ENCODE peak calls at places on chromosomes 1 and 21, in seven cellular contexts. One of them, this sample, is unnamed. For H3K4me1, the result is how much of the 10 kb centered on the place peaks cover.

GRCh38 chr1:55893155-55893554 is 678.0 kb upstream of the USP24 start:
- DNase-seq in stomach: no peak
- DNase-seq in SK-N-SH: no peak
- DNase-seq in ovary: no peak
- DNase-seq in H1: no peak
- DNase-seq in transverse colon: no peak
- DNase-seq in A549: peak
- DNase-seq in this sample: no peak

GRCh38 chr1:156886583-156887302 is 6.8 kb upstream of the PEAR1 start:
- DNase-seq in ovary: no peak
- DNase-seq in transverse colon: no peak
- DNase-seq in A549: no peak
- DNase-seq in stomach: no peak
- DNase-seq in SK-N-SH: peak
- DNase-seq in H1: no peak
- DNase-seq in this sample: no peak

GRCh38 chr1:6961905-6962304 is 176.7 kb downstream of the CAMTA1 start:
- DNase-seq in SK-N-SH: no peak
- DNase-seq in transverse colon: no peak
- DNase-seq in A549: no peak
- DNase-seq in H1: peak
- DNase-seq in ovary: peak
- DNase-seq in stomach: no peak
- DNase-seq in this sample: no peak

GRCh38 chr1:170678196-170678595 is 14.3 kb downstream of the PRRX1 start:
- DNase-seq in A549: no peak
- DNase-seq in transverse colon: no peak
- DNase-seq in H1: no peak
- DNase-seq in stomach: no peak
- DNase-seq in ovary: no peak
- DNase-seq in SK-N-SH: no peak
- DNase-seq in this sample: no peak

GRCh38 chr1:228120351-228121091 is 11.4 kb upstream of the MRPL55 start:
- DNase-seq in H1: no peak
- DNase-seq in SK-N-SH: no peak
- DNase-seq in ovary: no peak
- DNase-seq in transverse colon: no peak
- DNase-seq in stomach: no peak
- DNase-seq in A549: no peak
- DNase-seq in this sample: no peak

GRCh38 chr1:160058087-160058486 is 11.9 kb downstream of the KCNJ10 start:
- DNase-seq in transverse colon: no peak
- DNase-seq in ovary: no peak
- DNase-seq in stomach: no peak
- DNase-seq in A549: no peak
- DNase-seq in H1: no peak
- DNase-seq in SK-N-SH: no peak
- DNase-seq in this sample: no peak

GRCh38 chr1:156082111-156083091 is at the start of gene MEX3A:
- DNase-seq in SK-N-SH: peak
- DNase-seq in transverse colon: peak
- DNase-seq in stomach: peak
- DNase-seq in A549: peak
- DNase-seq in H1: peak
- DNase-seq in ovary: peak
- DNase-seq in this sample: peak

GRCh38 chr1:215507119-215507518 is 60.0 kb upstream of the KCTD3 start:
- DNase-seq in stomach: no peak
- DNase-seq in SK-N-SH: no peak
- DNase-seq in ovary: no peak
- DNase-seq in H1: no peak
- DNase-seq in transverse colon: no peak
- DNase-seq in A549: no peak
- DNase-seq in this sample: no peak

GRCh38 chr21:16193758-16194606 is 464.2 kb downstream of the USP25 start:
- DNase-seq in transverse colon: peak
- DNase-seq in ovary: peak
- DNase-seq in stomach: peak
- DNase-seq in A549: peak
- DNase-seq in H1: peak
- DNase-seq in SK-N-SH: no peak
- DNase-seq in this sample: peak

GRCh38 chr1:200353232-200353631 is 56.6 kb downstream of the ZNF281 start:
- DNase-seq in stomach: no peak
- DNase-seq in transverse colon: no peak
- DNase-seq in ovary: no peak
- DNase-seq in SK-N-SH: no peak
- DNase-seq in A549: no peak
- DNase-seq in H1: no peak
- DNase-seq in this sample: no peak

DNA sequence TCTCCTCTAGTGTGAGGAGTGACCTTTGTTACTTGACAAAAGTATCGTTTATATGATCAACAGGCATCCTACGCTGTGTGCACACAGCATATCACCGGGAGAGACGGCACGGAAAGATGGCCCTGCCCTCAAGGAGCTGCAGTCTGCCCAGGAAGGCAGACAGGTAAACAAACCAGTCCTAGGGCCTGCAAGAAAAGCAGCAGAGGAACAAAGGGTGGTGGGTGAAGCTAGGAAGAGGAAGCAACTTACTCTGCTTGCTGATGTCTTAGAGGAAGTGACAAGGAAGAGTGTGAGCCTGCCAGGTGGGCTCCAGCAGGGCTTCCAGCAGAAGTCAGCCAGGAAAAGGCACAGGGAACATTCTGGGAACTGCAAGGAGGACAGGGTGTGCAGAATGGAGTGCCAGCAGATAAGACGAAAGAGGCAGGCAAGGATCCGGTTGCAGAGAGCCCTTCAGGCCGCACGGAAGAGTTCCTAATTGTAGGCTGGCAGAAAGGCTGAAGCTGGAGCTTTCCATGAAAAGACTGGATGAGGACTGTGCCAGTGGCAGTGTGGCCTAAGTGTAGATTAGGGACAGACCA is 106.7 kb downstream of the SLC45A1 start:
- DNase-seq in H1: no peak
- DNase-seq in ovary: no peak
- DNase-seq in A549: no peak
- DNase-seq in SK-N-SH: no peak
- DNase-seq in transverse colon: peak
- DNase-seq in stomach: peak
- DNase-seq in this sample: peak
- TF ChIP-seq EP300 in H1: no peak
- TF ChIP-seq EP300 in ovary: no peak
- TF ChIP-seq EP300 in A549: no peak
- TF ChIP-seq EP300 in SK-N-SH: no peak
- TF ChIP-seq EP300 in transverse colon: no peak
- TF ChIP-seq EP300 in stomach: no peak
- TF ChIP-seq EP300 in this sample: no peak

GRCh38 chr1:39735731-39736130 is 3.0 kb upstream of the PPIE start:
- DNase-seq in transverse colon: no peak
- DNase-seq in SK-N-SH: no peak
- DNase-seq in stomach: no peak
- DNase-seq in ovary: no peak
- DNase-seq in A549: no peak
- DNase-seq in H1: no peak
- DNase-seq in this sample: no peak

GRCh38 chr1:39732730-39733129 is 6.0 kb upstream of the PPIE start:
- DNase-seq in transverse colon: no peak
- DNase-seq in A549: no peak
- DNase-seq in ovary: no peak
- DNase-seq in SK-N-SH: no peak
- DNase-seq in H1: no peak
- DNase-seq in stomach: no peak
- DNase-seq in this sample: no peak

GRCh38 chr1:39729030-39729429 is 9.7 kb upstream of the PPIE start:
- DNase-seq in SK-N-SH: no peak
- DNase-seq in A549: no peak
- DNase-seq in H1: no peak
- DNase-seq in stomach: no peak
- DNase-seq in transverse colon: no peak
- DNase-seq in ovary: no peak
- DNase-seq in this sample: no peak

GRCh38 chr1:39729842-39730241 is 8.8 kb upstream of the PPIE start:
- DNase-seq in ovary: no peak
- DNase-seq in transverse colon: no peak
- DNase-seq in H1: no peak
- DNase-seq in A549: no peak
- DNase-seq in stomach: no peak
- DNase-seq in SK-N-SH: no peak
- DNase-seq in this sample: no peak

GRCh38 chr1:39733161-39733560 is 5.5 kb upstream of the PPIE start:
- DNase-seq in transverse colon: no peak
- DNase-seq in A549: no peak
- DNase-seq in stomach: no peak
- DNase-seq in H1: no peak
- DNase-seq in SK-N-SH: no peak
- DNase-seq in ovary: no peak
- DNase-seq in this sample: no peak
- H3K27ac ChIP-seq in transverse colon: no peak
- H3K27ac ChIP-seq in A549: no peak
- H3K27ac ChIP-seq in stomach: no peak
- H3K27ac ChIP-seq in H1: no peak
- H3K27ac ChIP-seq in SK-N-SH: no peak
- H3K27ac ChIP-seq in ovary: no peak
- H3K27ac ChIP-seq in this sample: no peak

GRCh38 chr1:206975313-206975712 is 5.1 kb upstream of the FCAMR start:
- DNase-seq in H1: no peak
- DNase-seq in ovary: no peak
- DNase-seq in SK-N-SH: peak
- DNase-seq in transverse colon: peak
- DNase-seq in stomach: no peak
- DNase-seq in A549: no peak
- DNase-seq in this sample: no peak
- H3K4me1 ChIP-seq in H1: under half
- H3K4me1 ChIP-seq in ovary: under half
- H3K4me1 ChIP-seq in SK-N-SH: under half
- H3K4me1 ChIP-seq in transverse colon: under half
- H3K4me1 ChIP-seq in stomach: under half
- H3K4me1 ChIP-seq in A549: under half
- H3K4me1 ChIP-seq in this sample: under half

GRCh38 chr1:234620786-234621468 is 10.9 kb upstream of the IRF2BP2 start:
- DNase-seq in stomach: no peak
- DNase-seq in ovary: no peak
- DNase-seq in H1: no peak
- DNase-seq in transverse colon: no peak
- DNase-seq in SK-N-SH: no peak
- DNase-seq in A549: no peak
- DNase-seq in this sample: no peak

GRCh38 chr1:234620272-234620711 is 10.3 kb upstream of the IRF2BP2 start:
- DNase-seq in H1: no peak
- DNase-seq in A549: no peak
- DNase-seq in stomach: no peak
- DNase-seq in transverse colon: no peak
- DNase-seq in ovary: no peak
- DNase-seq in SK-N-SH: no peak
- DNase-seq in this sample: no peak

GRCh38 chr1:234619794-234620247 is 9.8 kb upstream of the IRF2BP2 start:
- DNase-seq in transverse colon: no peak
- DNase-seq in stomach: no peak
- DNase-seq in SK-N-SH: no peak
- DNase-seq in A549: no peak
- DNase-seq in ovary: no peak
- DNase-seq in H1: no peak
- DNase-seq in this sample: no peak

GRCh38 chr1:234619071-234619480 is 9.1 kb upstream of the IRF2BP2 start:
- DNase-seq in stomach: no peak
- DNase-seq in ovary: no peak
- DNase-seq in transverse colon: no peak
- DNase-seq in A549: no peak
- DNase-seq in H1: no peak
- DNase-seq in SK-N-SH: no peak
- DNase-seq in this sample: no peak

DNA sequence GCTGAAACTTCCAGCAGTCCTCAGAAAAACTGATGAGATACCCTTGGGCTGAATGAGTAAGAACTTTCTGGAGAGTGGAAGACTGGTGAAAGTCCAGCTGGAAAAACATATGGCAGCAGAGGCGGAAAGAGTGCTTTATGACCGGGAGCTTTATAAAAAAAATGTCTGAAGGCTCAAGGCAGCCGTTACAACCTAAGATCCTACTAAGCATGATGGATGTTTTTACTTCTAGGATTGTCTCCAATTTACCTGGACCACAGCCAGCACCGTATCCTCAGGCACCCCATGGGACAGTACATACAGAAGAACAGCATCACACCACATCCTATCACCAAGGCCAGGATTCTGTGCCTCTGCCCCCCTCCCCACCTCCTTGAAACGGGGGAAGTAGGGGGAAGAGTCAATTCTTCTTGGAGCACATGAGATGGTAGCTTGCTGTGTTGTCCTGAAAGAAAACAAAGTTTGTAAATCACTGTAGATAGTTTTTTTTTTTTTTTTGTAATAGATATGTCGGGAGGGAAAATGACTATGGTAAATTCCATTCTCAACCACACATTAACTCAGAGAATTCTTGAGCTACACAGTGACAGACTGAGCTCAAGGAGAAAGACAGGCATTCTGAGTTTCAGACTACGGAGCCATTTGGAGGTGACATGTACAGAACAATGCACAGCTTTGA is 11.8 kb upstream of the IRF2BP2 start:
- DNase-seq in ovary: no peak
- DNase-seq in A549: no peak
- DNase-seq in stomach: no peak
- DNase-seq in transverse colon: no peak
- DNase-seq in SK-N-SH: no peak
- DNase-seq in H1: no peak
- DNase-seq in this sample: no peak
- TF ChIP-seq EP300 in ovary: no peak
- TF ChIP-seq EP300 in A549: no peak
- TF ChIP-seq EP300 in stomach: no peak
- TF ChIP-seq EP300 in transverse colon: no peak
- TF ChIP-seq EP300 in SK-N-SH: no peak
- TF ChIP-seq EP300 in H1: no peak
- TF ChIP-seq EP300 in this sample: no peak

GRCh38 chr1:116259665-116260064 is 113.4 kb upstream of the ATP1A1 start:
- DNase-seq in stomach: no peak
- DNase-seq in SK-N-SH: no peak
- DNase-seq in transverse colon: no peak
- DNase-seq in ovary: no peak
- DNase-seq in A549: no peak
- DNase-seq in H1: no peak
- DNase-seq in this sample: no peak
- H3K27ac ChIP-seq in stomach: no peak
- H3K27ac ChIP-seq in SK-N-SH: no peak
- H3K27ac ChIP-seq in transverse colon: no peak
- H3K27ac ChIP-seq in ovary: no peak
- H3K27ac ChIP-seq in A549: no peak
- H3K27ac ChIP-seq in H1: no peak
- H3K27ac ChIP-seq in this sample: no peak

GRCh38 chr1:223718850-223719249 is 6.5 kb downstream of the CAPN2 start:
- DNase-seq in SK-N-SH: no peak
- DNase-seq in ovary: no peak
- DNase-seq in A549: no peak
- DNase-seq in H1: no peak
- DNase-seq in transverse colon: no peak
- DNase-seq in stomach: no peak
- DNase-seq in this sample: no peak
- H3K4me1 ChIP-seq in SK-N-SH: under half
- H3K4me1 ChIP-seq in ovary: under half
- H3K4me1 ChIP-seq in A549: half or more
- H3K4me1 ChIP-seq in H1: under half
- H3K4me1 ChIP-seq in transverse colon: half or more
- H3K4me1 ChIP-seq in stomach: half or more
- H3K4me1 ChIP-seq in this sample: under half

GRCh38 chr1:46132529-46133180 is at the start of gene PIK3R3:
- DNase-seq in H1: peak
- DNase-seq in ovary: peak
- DNase-seq in transverse colon: peak
- DNase-seq in SK-N-SH: peak
- DNase-seq in stomach: peak
- DNase-seq in A549: peak
- DNase-seq in this sample: peak
- TF ChIP-seq EP300 in H1: peak
- TF ChIP-seq EP300 in ovary: no peak
- TF ChIP-seq EP300 in transverse colon: no peak
- TF ChIP-seq EP300 in SK-N-SH: peak
- TF ChIP-seq EP300 in stomach: no peak
- TF ChIP-seq EP300 in A549: no peak
- TF ChIP-seq EP300 in this sample: no peak

This sample was measured in sigmoid colon.